ENCODE peak calls at places on chromosomes 13 and 19, in four cellular contexts. A is neuronal stem cell, S is H1, D is IMR-90. H is an unnamed sample.

GRCh38 chr13:106118996-106119395 is 416.5 kb downstream of the EFNB2 start:
- DNase-seq in A (no peak), S (no peak), D (no peak), H (no peak)

GRCh38 chr19:29491491-29491890 is 34.3 kb upstream of the VSTM2B start:
- DNase-seq in A (no peak), S (no peak), D (no peak), H (no peak)

GRCh38 chr19:14772995-14773394 is 5.4 kb downstream of the ADGRE2 start:
- DNase-seq in A (no peak), S (no peak), D (no peak), H (no peak)

GRCh38 chr19:39126593-39127187 is 1.1 kb downstream of the PAK4 start:
- DNase-seq in A (no peak), S (no peak), D (no peak), H (peak)

GRCh38 chr19:48678201-48678600 is 5.4 kb upstream of the NTN5 start:
- DNase-seq in A (no peak), S (no peak), D (no peak), H (no peak)

GRCh38 chr19:17125728-17126677 is 50.4 kb downstream of the MYO9B start:
- DNase-seq in A (no peak), S (no peak), D (peak), H (peak)

GRCh38 chr19:7550987-7551761 is 15.7 kb downstream of the PNPLA6 start:
- DNase-seq in A (peak), S (peak), D (peak), H (peak)

GRCh38 chr13:80584785-80585184 is 243.9 kb upstream of the SPRY2 start:
- DNase-seq in A (no peak), S (peak), D (no peak), H (no peak)

GRCh38 chr19:45508681-45508930 is 1.3 kb downstream of the VASP start:
- DNase-seq in A (no peak), S (no peak), D (no peak), H (peak)

GRCh38 chr13:83498486-83499190 is 383.6 kb downstream of the SLITRK1 start:
- DNase-seq in A (no peak), S (no peak), D (peak), H (no peak)

GRCh38 chr13:27383104-27383921 is 41.1 kb upstream of the GTF3A start:
- DNase-seq in A (no peak), S (no peak), D (no peak), H (no peak)

GRCh38 chr19:41421314-41421713 is 5.9 kb downstream of the B3GNT8 start:
- DNase-seq in A (no peak), S (no peak), D (no peak), H (no peak)

GRCh38 chr13:41056194-41056593 is 5.1 kb upstream of the WBP4 start:
- DNase-seq in A (no peak), S (no peak), D (no peak), H (no peak)

GRCh38 chr19:57105976-57106610 is 13.7 kb upstream of the USP29 start:
- DNase-seq in A (no peak), S (no peak), D (no peak), H (no peak)

GRCh38 chr13:106507560-106508274 is 27.7 kb downstream of the EFNB2 start:
- DNase-seq in A (no peak), S (no peak), D (peak), H (peak)

DNA sequence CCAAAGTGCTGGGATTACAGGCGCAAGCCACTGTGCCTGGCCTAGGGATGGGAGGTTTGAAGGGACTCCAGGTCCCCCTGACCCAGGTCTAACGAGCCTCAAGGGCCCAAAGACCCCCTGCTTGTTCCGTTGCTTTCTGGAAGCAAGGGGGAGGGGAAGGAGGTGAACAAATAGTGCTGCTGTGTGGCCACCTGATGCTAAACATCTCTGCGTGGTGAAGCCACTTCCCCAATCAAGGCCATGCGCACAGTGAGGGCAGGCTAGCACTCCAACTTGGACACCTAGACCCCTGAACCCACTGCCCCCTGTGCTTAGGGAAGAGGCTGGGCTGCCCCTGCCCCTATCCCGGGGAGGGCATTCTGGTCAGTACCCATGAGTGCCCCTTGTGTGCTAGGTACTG is 24.0 kb downstream of the CARM1 start:
- DNase-seq in A (no peak), S (no peak), D (no peak), H (no peak)
- H3K18ac ChIP-seq in A (peak), S (no peak), D (no peak), H (no peak)

DNA sequence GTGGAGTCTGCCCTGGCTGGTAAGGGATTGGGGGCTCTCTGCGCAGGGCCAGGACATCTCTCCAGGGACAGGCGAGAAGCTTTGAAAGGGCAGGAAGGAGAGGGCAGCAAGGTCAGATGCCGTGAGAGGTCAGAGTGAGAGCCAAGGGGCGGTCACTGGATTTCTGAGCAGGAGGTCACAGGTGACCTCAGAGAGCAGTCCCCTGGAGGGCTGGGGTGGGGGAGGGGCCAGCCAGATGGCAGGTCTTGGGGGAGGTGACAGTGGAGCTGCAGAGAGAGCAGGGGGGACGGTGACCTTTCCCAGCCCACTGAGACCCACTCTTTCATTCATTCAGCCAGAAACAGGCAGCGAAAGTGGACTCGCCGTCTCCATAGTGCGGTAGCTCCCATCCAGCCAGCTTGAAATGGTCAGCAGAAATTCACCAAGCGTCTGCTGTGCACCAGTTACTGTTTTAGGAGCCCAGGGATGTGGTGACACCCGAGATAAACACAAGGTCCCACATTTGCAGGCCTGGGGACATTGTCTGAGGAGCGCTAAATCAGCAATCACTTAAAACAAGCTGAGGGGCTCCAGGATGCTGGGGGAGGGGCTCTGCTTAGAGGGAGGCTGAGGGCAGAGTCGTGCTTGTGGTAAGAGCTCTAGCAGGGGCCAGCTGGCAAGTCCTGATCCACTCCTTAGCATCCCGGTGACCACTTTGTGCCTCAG is 10.2 kb downstream of the CARM1 start:
- DNase-seq in A (peak), S (no peak), D (no peak), H (no peak)
- H3K18ac ChIP-seq in A (peak), S (peak), D (no peak), H (peak)

DNA sequence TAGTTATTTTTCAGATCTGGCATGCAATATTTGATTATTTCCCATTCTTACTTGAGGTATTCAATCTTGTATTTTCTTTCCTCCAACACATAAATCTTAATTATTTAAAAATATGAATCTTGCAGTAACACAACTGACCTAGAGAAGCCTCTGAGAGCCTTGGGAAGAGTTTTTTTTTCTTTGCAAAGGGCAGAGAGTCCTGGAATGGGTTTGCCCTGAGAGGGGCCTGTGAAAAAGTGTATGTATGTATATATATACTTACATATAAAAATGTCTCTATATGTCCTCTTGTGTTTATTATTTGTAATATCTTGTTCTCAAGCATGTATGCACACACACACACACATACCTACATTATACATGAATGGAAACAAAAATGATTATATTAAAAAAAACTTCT is 801.2 kb upstream of the SLITRK1 start:
- DNase-seq in A (no peak), S (no peak), D (no peak), H (no peak)
- H3K18ac ChIP-seq in A (no peak), S (no peak), D (no peak), H (no peak)

GRCh38 chr19:37466798-37467607 is at the start of gene ZNF569:
- DNase-seq in A (peak), S (peak), D (peak), H (peak)
- H3K18ac ChIP-seq in A (peak), S (peak), D (peak), H (peak)

GRCh38 chr19:3572132-3572854 is 451 bp upstream of the HMG20B start:
- DNase-seq in A (peak), S (peak), D (peak), H (peak)

GRCh38 chr19:3575260-3575741 is 2.6 kb downstream of the HMG20B start:
- DNase-seq in A (no peak), S (no peak), D (peak), H (peak)

GRCh38 chr19:3573162-3573857 is 566 bp downstream of the HMG20B start:
- DNase-seq in A (no peak), S (no peak), D (no peak), H (no peak)

GRCh38 chr19:3572855-3573161 is at the start of gene HMG20B:
- DNase-seq in A (no peak), S (no peak), D (no peak), H (no peak)

DNA sequence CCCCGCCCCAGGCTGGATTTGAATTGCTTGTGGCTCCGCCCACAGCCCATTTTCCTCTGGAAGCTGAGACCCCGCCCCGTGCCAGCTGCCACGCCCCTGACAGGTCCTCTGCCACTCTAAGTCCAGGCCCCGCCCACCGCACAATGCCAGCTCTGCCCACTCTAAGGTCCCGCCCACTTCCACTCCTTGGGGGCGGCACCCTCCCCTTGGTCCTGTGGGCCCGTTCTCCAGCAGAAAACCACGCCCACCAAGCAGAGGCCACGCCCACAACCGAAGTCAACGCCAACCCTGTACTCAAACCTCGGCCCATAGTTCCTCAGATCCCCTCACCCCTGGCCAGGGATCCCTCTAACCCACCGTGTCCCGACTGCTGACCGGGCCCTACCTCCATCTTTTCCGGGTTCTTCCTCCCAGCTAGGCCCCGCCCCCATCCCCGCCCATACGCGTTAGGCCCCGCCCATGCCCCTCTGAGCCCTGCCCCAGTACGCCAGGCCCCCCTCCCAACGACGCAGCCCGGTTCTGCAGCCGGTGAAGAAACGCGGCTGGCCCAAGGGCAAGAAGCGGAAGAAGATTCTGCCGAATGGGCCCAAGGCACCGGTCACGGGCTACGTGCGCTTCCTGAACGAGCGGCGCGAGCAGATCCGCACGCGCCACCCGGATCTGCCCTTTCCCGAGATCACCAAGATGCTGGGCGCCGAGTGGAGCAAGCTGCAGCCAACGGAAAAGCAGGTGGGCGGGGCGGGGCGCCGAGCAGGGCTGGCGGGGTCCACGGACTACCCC is 1.3 kb downstream of the HMG20B start:
- DNase-seq in A (peak), S (peak), D (peak), H (peak)
- H3K18ac ChIP-seq in A (peak), S (peak), D (no peak), H (no peak)

GRCh38 chr19:964761-965694 is 19.1 kb upstream of the WDR18 start:
- DNase-seq in A (no peak), S (no peak), D (peak), H (peak)

GRCh38 chr19:961866-962620 is 22.1 kb upstream of the WDR18 start:
- DNase-seq in A (no peak), S (no peak), D (peak), H (peak)

GRCh38 chr19:962683-963385 is 21.3 kb upstream of the WDR18 start:
- DNase-seq in A (no peak), S (no peak), D (no peak), H (no peak)

GRCh38 chr19:963401-964022 is 20.6 kb upstream of the WDR18 start:
- DNase-seq in A (no peak), S (no peak), D (no peak), H (no peak)

GRCh38 chr19:964116-964520 is 20.0 kb upstream of the WDR18 start:
- DNase-seq in A (no peak), S (no peak), D (no peak), H (no peak)
- H3K18ac ChIP-seq in A (peak), S (no peak), D (no peak), H (no peak)

DNA sequence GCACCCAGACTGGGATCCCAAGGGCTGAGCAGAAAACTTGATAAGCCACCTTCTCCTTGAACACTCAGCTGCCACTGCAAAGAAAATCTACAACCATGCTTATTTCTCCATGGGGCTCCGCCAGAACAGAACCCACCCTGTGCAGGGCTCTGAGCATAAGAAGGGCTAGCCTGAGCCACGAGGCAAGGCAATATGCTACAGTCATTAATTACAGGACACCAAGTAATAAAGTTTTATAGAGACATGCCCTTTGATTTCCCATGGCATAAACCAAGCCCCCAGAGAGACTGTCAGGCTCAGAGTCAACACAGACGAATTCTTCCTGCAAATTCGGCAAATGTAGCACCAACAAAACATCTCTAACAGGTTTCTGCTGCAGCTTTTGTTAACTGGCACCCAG is 5.7 kb downstream of the PEPD start:
- DNase-seq in A (no peak), S (no peak), D (no peak), H (no peak)
- H3K18ac ChIP-seq in A (no peak), S (no peak), D (no peak), H (no peak)